ENCODE peak calls at places on chromosomes 12 and 14, in ten cellular contexts. B, S, W, O, Y, Z, F, X, P and V are unnamed samples.

GRCh38 chr12:67579662-67580003 is 68.9 kb upstream of the DYRK2 start:
- DNase-seq in B (no peak), S (no peak), W (no peak), O (no peak), Y (no peak), Z (no peak), F (no peak), X (no peak), P (no peak), V (no peak)

GRCh38 chr12:27549801-27550652 is 26.0 kb downstream of the PPFIBP1 start:
- DNase-seq in B (no peak), S (no peak), W (peak; percentile 87), O (peak; percentile 33), Y (peak; percentile 82), Z (peak; percentile 96), F (no peak), X (peak; percentile 80), P (peak; percentile 99), V (peak; percentile 89)

GRCh38 chr14:31781578-31781977 is 220.4 kb downstream of the NUBPL start:
- DNase-seq in B (no peak), S (no peak), W (no peak), O (no peak), Y (no peak), Z (peak; percentile 51), F (no peak), X (no peak), P (peak; percentile 25), V (no peak)

GRCh38 chr12:34402228-34402898 is 380.1 kb downstream of the ALG10 start:
- DNase-seq in B (no peak), S (peak; percentile 2), W (peak; percentile 19), O (no peak), Y (peak; percentile 0), Z (no peak), F (peak; percentile 48), X (no peak), P (no peak), V (no peak)

GRCh38 chr14:54650331-54651017 is 83.5 kb downstream of the SAMD4A start:
- DNase-seq in B (no peak), S (no peak), W (no peak), O (no peak), Y (no peak), Z (peak; percentile 77), F (no peak), X (no peak), P (peak; percentile 86), V (peak; percentile 64)

GRCh38 chr12:123808167-123808566 is 46.1 kb downstream of the DNAH10 start:
- DNase-seq in B (no peak), S (no peak), W (no peak), O (peak; percentile 23), Y (peak; percentile 11), Z (no peak), F (no peak), X (peak; percentile 42), P (peak; percentile 22), V (no peak)

GRCh38 chr14:91063119-91063518 is 2.7 kb upstream of the RPS6KA5 start:
- DNase-seq in B (peak; percentile 48), S (peak; percentile 42), W (no peak), O (no peak), Y (no peak), Z (no peak), F (no peak), X (no peak), P (peak; percentile 9), V (no peak)

GRCh38 chr14:92556255-92556741 is 42.7 kb downstream of the RIN3 start:
- DNase-seq in B (no peak), S (peak; percentile 49), W (no peak), O (no peak), Y (no peak), Z (no peak), F (no peak), X (no peak), P (peak; percentile 27), V (no peak)

GRCh38 chr12:97283297-97283696 is 179.3 kb upstream of the RMST start:
- DNase-seq in B (no peak), S (no peak), W (no peak), O (no peak), Y (no peak), Z (no peak), F (no peak), X (no peak), P (no peak), V (no peak)
- TF ChIP-seq CTCF in B (peak; percentile 52), S (no peak), W (no peak), O (no peak), Y (peak; percentile 38), Z (no peak), F (no peak), X (peak; percentile 28), P (no peak), V (no peak)

GRCh38 chr14:94412671-94413638 is 24.6 kb upstream of the SERPINA1 start:
- DNase-seq in B (no peak), S (no peak), W (no peak), O (no peak), Y (no peak), Z (no peak), F (no peak), X (peak; percentile 53), P (peak; percentile 24), V (no peak)
- TF ChIP-seq CTCF in B (peak; percentile 70), S (no peak), W (no peak), O (no peak), Y (no peak), Z (peak; percentile 28), F (no peak), X (peak; percentile 63), P (peak; percentile 51), V (peak; percentile 29)

GRCh38 chr12:84397279-84397678 is 515.3 kb downstream of the SLC6A15 start:
- DNase-seq in B (no peak), S (no peak), W (no peak), O (no peak), Y (no peak), Z (peak; percentile 8), F (no peak), X (no peak), P (peak; percentile 5), V (no peak)
- TF ChIP-seq CTCF in B (no peak), S (no peak), W (no peak), O (no peak), Y (peak; percentile 59), Z (no peak), F (no peak), X (peak; percentile 22), P (no peak), V (peak; percentile 77)

GRCh38 chr12:51970904-51971646 is 19.6 kb downstream of the ACVR1B start:
- DNase-seq in B (peak; percentile 80), S (peak; percentile 67), W (no peak), O (peak; percentile 31), Y (no peak), Z (peak; percentile 62), F (no peak), X (peak; percentile 41), P (peak; percentile 68), V (peak; percentile 23)
- TF ChIP-seq CTCF in B (peak; percentile 69), S (peak; percentile 56), W (no peak), O (peak; percentile 59), Y (peak; percentile 39), Z (peak; percentile 78), F (peak; percentile 15), X (peak; percentile 70), P (peak; percentile 58), V (peak; percentile 76)

DNA sequence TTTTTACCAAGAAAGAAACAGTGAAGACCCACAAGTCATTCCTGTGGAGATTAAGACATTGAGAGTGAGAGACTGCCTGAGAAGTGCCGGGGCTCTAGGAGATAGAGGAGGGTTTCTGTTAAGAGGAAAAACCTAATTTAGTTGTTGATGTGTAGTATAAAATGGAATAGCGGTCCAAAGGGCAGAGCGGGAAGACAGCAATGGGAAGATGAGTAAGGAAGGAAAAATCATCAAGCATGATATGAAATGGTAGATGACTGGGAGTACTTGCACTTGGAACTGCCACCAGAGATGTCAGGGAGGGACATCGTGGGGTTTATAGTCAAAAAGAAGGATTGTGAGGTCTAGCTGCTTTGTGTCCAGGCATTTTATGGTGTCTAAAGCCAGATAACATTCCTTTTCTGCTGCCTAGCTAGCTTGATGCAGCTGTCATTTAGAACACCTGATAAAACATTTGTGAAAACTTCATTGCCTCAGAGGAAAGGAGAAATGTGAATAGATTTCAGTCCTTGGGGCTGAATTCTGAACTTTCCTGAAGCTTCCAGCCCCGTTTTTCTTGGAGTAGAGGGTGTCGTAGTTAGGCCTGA is 20.1 kb upstream of the PSEN1 start:
- DNase-seq in B (no peak), S (no peak), W (no peak), O (no peak), Y (no peak), Z (no peak), F (no peak), X (no peak), P (no peak), V (no peak)
- TF ChIP-seq CTCF in B (no peak), S (no peak), W (no peak), O (no peak), Y (no peak), Z (no peak), F (no peak), X (no peak), P (no peak), V (no peak)